ENCODE peak calls at places on chromosomes 2 and 18, in seven cellular contexts. O, S, R, K, J, L and A are unnamed samples.

GRCh38 chr2:233807966-233808892 is 30.1 kb downstream of the MROH2A start:
- DNase-seq in L (no peak), S (no peak), R (no peak), O (no peak), K (no peak), J (no peak), A (no peak)

GRCh38 chr18:55546873-55547704 is 40.9 kb downstream of the TCF4 start:
- DNase-seq in L (no peak), R (no peak), O (no peak), K (no peak), J (no peak), S (peak), A (no peak)

GRCh38 chr2:95344208-95344570 is 47.0 kb downstream of the KCNIP3 start:
- DNase-seq in K (no peak), L (no peak), S (no peak), J (no peak), O (no peak), R (no peak), A (no peak)

GRCh38 chr18:58257461-58257860 is 213.4 kb downstream of the NEDD4L start:
- DNase-seq in O (no peak), L (no peak), S (peak), J (peak), R (no peak), K (no peak), A (no peak)

GRCh38 chr2:84526562-84526961 is 10.3 kb downstream of the DNAH6 start:
- DNase-seq in J (no peak), K (no peak), R (no peak), O (no peak), S (peak), L (no peak), A (no peak)

GRCh38 chr2:67684991-67685390 is 287.9 kb downstream of the ETAA1 start:
- DNase-seq in S (no peak), J (no peak), O (no peak), K (no peak), R (no peak), L (no peak), A (no peak)

GRCh38 chr2:6823111-6823510 is 42.6 kb downstream of the CMPK2 start:
- DNase-seq in L (no peak), K (no peak), S (peak), R (no peak), O (no peak), J (no peak), A (no peak)

GRCh38 chr18:48961547-48961946 is 10.8 kb upstream of the SMAD7 start:
- DNase-seq in J (no peak), S (peak), O (no peak), K (no peak), R (no peak), L (no peak), A (no peak)

GRCh38 chr2:197889041-197889440 is 84.6 kb downstream of the PLCL1 start:
- DNase-seq in R (no peak), S (peak), J (peak), K (no peak), O (no peak), L (peak), A (no peak)

GRCh38 chr2:147844691-147845607 is at the start of gene ACVR2A:
- DNase-seq in J (peak), K (no peak), R (peak), L (peak), O (peak), S (peak), A (no peak)

GRCh38 chr2:71466301-71467179 is 13.2 kb downstream of the DYSF start:
- DNase-seq in L (no peak), O (peak), J (no peak), K (no peak), S (no peak), R (no peak), A (no peak)

GRCh38 chr2:168480825-168481585 is 24.9 kb downstream of the CERS6 start:
- DNase-seq in J (no peak), R (no peak), K (no peak), L (no peak), S (no peak), O (no peak), A (no peak)

GRCh38 chr2:7539760-7540159 is 622.5 kb downstream of the RNF144A start:
- DNase-seq in O (no peak), L (no peak), K (no peak), S (no peak), J (no peak), R (no peak), A (no peak)

GRCh38 chr2:189541591-189541990 is 39.0 kb downstream of the SLC40A1 start:
- DNase-seq in O (no peak), S (no peak), K (no peak), R (no peak), J (no peak), L (no peak), A (no peak)

GRCh38 chr18:67232406-67232805 is 284.1 kb downstream of the DSEL start:
- DNase-seq in L (no peak), J (no peak), O (no peak), R (no peak), K (no peak), S (peak), A (no peak)

GRCh38 chr2:105327690-105328089 is 1.8 kb downstream of the TGFBRAP1 start:
- DNase-seq in O (no peak), L (no peak), J (no peak), R (no peak), K (no peak), S (no peak), A (no peak)

GRCh38 chr2:136118819-136119716 is 1.1 kb upstream of the CXCR4 start:
- DNase-seq in L (no peak), O (no peak), S (no peak), K (no peak), J (peak), R (no peak), A (no peak)

GRCh38 chr2:86072271-86072858 is 33.3 kb downstream of the POLR1A start:
- DNase-seq in K (no peak), R (no peak), L (no peak), S (no peak), O (no peak), J (no peak), A (no peak)

GRCh38 chr2:17877811-17878221 is 651 bp upstream of the KCNS3 start:
- DNase-seq in O (no peak), S (no peak), R (no peak), L (no peak), J (no peak), K (no peak), A (no peak)

GRCh38 chr18:47558110-47558750 is 306.8 kb upstream of the SKOR2 start:
- DNase-seq in J (no peak), R (no peak), K (no peak), L (peak), O (no peak), S (no peak), A (peak)

GRCh38 chr2:192969055-192969454 is 774.3 kb upstream of the TMEFF2 start:
- DNase-seq in K (no peak), O (no peak), J (no peak), L (no peak), R (no peak), S (no peak), A (no peak)

GRCh38 chr2:233424028-233424951 is 70.0 kb downstream of the DGKD start:
- DNase-seq in S (no peak), K (no peak), L (no peak), R (no peak), O (no peak), J (no peak), A (peak)

GRCh38 chr2:186460465-186460864 is 25.6 kb upstream of the ZC3H15 start:
- DNase-seq in L (no peak), O (no peak), S (peak), J (no peak), K (no peak), R (peak), A (no peak)

GRCh38 chr2:150491943-150492342 is 4.5 kb upstream of the RND3 start:
- DNase-seq in R (no peak), L (no peak), S (peak), K (no peak), J (no peak), O (no peak), A (no peak)

GRCh38 chr18:76657911-76658475 is 163.0 kb upstream of the ZNF516 start:
- DNase-seq in O (no peak), J (no peak), R (no peak), K (no peak), L (no peak), S (no peak), A (no peak)

GRCh38 chr18:79928563-79928960 is 22.9 kb downstream of the SLC66A2 start:
- DNase-seq in S (no peak), O (no peak), R (no peak), K (no peak), L (no peak), J (no peak), A (peak)

GRCh38 chr2:164430166-164430783 is 191.0 kb downstream of the GRB14 start:
- DNase-seq in L (no peak), J (no peak), S (peak), K (peak), O (peak), R (peak), A (no peak)

GRCh38 chr2:239836021-239836765 is 188.9 kb downstream of the NDUFA10 start:
- DNase-seq in S (no peak), R (no peak), O (no peak), K (no peak), J (no peak), L (no peak), A (no peak)

GRCh38 chr18:42760290-42760689 is 355.2 kb downstream of the RIT2 start:
- DNase-seq in R (no peak), S (no peak), L (no peak), K (no peak), J (no peak), O (no peak), A (no peak)

DNA sequence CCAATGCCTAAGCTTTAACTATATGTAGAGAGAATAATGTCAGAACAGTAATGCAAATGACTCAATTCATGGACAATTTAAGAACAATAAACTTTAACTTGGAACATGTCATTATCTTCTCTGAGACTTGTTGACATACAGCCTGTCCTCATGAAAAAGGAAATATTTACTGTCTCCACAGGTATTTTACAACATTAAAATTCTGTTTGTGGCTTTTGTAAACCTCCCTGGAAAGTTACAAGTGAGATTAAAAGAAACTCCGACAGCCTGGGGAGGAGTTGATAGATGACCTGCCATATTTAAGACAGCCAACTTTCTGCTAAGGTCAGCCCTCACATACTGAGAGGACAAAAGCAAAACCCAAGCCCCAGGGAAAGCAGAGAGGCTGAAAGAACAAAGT is 350.3 kb downstream of the RIT2 start:
- DNase-seq in L (no peak), K (no peak), R (no peak), S (no peak), O (no peak), J (no peak), A (no peak)
- TF ChIP-seq CEBPB in L (no peak), K (no peak), R (no peak), S (no peak), O (no peak), J (no peak), A (no peak)

DNA sequence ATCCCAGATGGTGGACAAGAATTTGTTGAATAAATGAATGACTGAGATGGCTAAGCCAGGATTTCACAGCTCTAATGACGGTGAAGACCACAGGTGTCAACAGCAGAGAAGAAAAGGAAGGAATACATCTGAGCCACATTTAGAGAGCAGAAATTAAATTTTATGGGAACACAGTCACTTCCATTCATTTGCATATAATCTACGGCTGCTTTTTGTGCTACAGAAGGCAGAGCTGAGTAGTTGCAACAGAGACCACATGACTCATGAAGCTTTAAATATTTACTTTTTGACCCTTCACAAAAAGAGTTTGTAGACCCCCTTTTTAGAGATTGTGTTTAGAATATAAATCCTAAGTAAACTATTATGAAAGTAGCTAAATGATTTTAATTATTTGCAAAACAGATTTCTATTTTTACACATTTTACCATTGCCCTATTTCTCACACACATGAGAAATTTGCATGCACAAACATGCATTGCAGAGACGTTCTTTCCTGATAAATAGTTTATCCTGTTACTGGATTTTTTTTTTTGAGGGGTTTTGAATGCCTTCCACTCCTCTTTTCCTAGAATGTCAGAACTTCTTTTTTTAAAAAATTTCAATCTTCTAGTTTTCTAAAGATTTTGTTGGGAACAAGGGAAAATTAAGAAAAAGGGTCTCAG is 119.1 kb downstream of the PMAIP1 start:
- DNase-seq in K (no peak), R (no peak), S (peak), J (no peak), L (no peak), O (no peak), A (no peak)
- TF ChIP-seq CEBPB in K (no peak), R (no peak), S (peak), J (no peak), L (no peak), O (no peak), A (no peak)

GRCh38 chr18:59954241-59954640 is 54.4 kb downstream of the PMAIP1 start:
- DNase-seq in O (no peak), R (no peak), S (no peak), K (no peak), L (no peak), J (no peak), A (no peak)
- TF ChIP-seq CEBPB in O (no peak), R (no peak), S (no peak), K (no peak), L (no peak), J (no peak), A (no peak)

GRCh38 chr2:15825276-15826060 is 114.9 kb upstream of the MYCN start:
- DNase-seq in L (no peak), R (no peak), O (no peak), S (no peak), J (no peak), K (no peak), A (no peak)
- TF ChIP-seq CEBPB in L (no peak), R (no peak), O (no peak), S (no peak), J (no peak), K (no peak), A (no peak)

DNA sequence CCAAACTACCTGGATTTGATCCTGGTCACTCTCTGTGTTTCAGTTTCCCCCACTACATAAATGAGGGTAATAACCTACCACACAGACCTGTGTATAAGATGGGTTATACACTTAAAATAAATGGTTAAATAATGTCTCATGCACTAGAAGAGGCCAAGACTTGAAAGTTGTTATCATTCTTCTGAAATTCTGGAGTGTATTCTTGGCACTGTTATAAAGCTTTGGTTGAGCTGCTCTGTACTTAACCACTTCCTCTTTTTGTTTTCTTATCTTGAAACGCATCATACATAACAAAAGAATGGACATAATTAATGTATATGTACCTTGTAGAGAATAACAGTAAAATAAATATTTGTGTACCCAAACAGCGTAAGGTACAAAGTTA is 281.0 kb downstream of the AFF3 start:
- DNase-seq in O (no peak), R (no peak), J (no peak), S (peak), K (no peak), L (no peak), A (no peak)
- TF ChIP-seq CEBPB in O (no peak), R (no peak), J (no peak), S (no peak), K (no peak), L (no peak), A (no peak)

DNA sequence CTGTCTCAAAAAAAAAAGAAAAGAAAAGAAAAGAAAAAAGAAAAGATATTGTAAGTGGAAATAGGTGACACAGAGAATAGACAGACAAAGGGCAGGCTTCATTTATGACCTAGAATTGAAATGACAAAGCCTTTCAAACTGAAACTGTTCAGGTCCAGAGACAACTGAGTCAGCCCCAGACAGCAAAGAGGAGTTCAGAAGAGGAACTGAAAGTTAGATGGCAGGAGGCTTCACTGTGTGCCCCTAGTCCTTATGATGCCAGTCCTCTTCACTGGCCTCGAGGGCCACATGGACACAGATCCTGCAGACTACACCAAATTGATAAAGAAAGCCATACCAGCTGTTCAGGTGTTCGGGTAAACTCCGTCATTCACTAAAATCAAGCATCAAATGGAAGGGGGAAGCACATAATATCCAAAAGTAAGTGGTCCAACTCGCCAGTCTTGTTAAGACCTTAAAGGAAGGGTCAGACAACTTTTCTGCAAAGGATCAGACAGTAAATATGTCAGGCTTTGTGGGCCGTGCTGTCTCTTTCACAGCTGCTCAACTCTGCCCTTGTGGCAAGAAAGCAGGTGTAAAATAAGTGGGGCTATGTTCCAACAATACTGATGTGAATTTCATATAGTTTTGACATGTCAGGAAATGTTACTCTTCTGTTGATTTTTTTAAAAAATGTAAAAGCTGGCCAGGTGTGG is 231.9 kb upstream of the MGAT5 start:
- DNase-seq in L (peak), K (no peak), S (no peak), R (no peak), O (no peak), J (no peak), A (no peak)
- TF ChIP-seq CEBPB in L (no peak), K (no peak), S (no peak), R (no peak), O (no peak), J (no peak), A (no peak)

DNA sequence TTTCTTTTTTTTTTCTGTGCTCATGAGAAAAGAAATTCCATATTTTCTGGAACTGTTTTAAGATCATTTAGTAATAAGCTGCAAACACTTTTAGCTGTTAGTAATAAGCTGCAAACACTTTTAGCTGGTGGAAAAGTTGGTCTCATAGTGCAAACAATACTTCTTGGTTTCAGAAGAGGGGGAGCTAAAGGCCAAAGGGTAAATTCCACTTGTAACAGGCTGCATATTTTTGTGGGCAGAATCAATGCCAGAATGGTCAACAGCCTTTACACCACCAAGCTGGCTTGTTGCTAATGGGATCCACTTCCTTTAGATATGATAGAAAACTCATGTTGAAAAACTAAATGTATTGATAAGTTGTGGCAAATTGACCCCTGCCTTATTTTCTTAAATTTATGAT is 356.8 kb downstream of the NR4A2 start:
- DNase-seq in J (no peak), O (no peak), L (no peak), R (peak), K (no peak), S (no peak), A (no peak)
- TF ChIP-seq CEBPB in J (no peak), O (no peak), L (no peak), R (peak), K (no peak), S (no peak), A (no peak)

GRCh38 chr2:96683972-96684820 is 41.6 kb downstream of the FER1L5 start:
- DNase-seq in K (no peak), J (no peak), R (peak), O (no peak), S (no peak), L (no peak), A (no peak)

GRCh38 chr2:96687266-96687665 is 44.7 kb downstream of the FER1L5 start:
- DNase-seq in S (no peak), R (peak), J (no peak), O (no peak), L (no peak), K (no peak), A (no peak)

GRCh38 chr2:96685285-96685591 is 42.7 kb downstream of the FER1L5 start:
- DNase-seq in K (no peak), S (no peak), L (no peak), O (no peak), J (no peak), R (no peak), A (no peak)

GRCh38 chr2:96684883-96685282 is 42.3 kb downstream of the FER1L5 start:
- DNase-seq in S (no peak), O (no peak), J (no peak), R (no peak), L (no peak), K (no peak), A (no peak)

DNA sequence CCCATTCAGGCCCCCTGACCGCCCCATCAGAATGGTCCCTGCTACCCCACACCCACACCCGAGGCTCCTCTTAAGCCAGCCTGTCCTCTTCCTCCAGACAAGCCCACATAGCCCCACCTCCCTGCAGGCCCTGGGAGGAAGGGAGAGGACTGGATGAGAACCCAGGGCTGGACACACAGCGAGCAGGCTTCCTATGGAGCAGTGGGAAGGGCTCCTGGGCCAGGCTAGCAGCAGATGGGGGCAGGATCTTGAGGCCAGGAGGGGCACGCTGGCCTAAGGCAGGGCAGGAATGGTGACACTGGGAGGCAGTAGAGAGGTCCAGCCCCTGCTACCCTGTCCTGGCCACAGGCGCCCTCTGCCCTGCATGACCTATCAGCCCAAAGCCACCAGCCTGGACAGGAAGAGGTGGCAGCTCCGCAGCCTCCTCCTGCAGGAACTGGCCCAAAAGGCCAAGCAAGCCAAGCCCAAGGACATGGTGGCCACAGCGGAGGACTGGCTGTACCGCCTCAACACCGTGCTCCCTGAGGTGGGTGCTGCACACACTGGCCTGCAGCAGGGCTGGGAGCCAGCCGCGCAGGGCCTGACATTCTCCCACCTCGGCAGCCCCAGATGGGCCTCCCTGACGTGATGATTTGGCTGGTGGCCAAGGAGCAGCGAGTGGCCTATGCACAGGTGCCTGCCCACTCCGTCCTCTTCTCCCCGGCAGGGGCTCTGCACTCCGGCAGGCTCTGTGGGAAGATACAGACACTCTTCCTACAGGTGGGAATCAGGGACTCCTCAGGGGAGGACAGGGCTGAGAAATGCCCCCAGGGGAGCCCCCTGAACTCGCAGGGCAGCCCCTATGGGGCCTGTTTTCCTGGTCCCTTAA is 43.3 kb downstream of the FER1L5 start:
- DNase-seq in K (no peak), O (no peak), R (peak), L (no peak), J (peak), S (no peak), A (no peak)
- TF ChIP-seq CEBPB in K (no peak), O (no peak), R (no peak), L (no peak), J (no peak), S (no peak), A (no peak)